ENCODE peak calls at places on chromosomes 11 and 22, in nine cellular contexts. Q is tibial artery; W is sigmoid colon; N is body of pancreas; J is transverse colon; S is IMR-90; L is CD4-positive, alpha-beta memory T cell; R is left lung; Z is GM12878. C is an unnamed sample.

GRCh38 chr22:46537946-46538815 is 761 bp upstream of the CELSR1 start:
- DNase-seq in J (no peak), L (no peak), Q (no peak), R (peak; percentile 82), S (peak; percentile 27), N (no peak), Z (no peak), W (no peak), C (no peak)

GRCh38 chr11:27100534-27100933 is 59.9 kb downstream of the BBOX1 start:
- DNase-seq in S (no peak), J (no peak), W (no peak), N (no peak), R (no peak), L (no peak), Z (no peak), Q (peak; percentile 22), C (no peak)

GRCh38 chr22:29143848-29144785 is 61.6 kb upstream of the EMID1 start:
- DNase-seq in W (peak; percentile 53), Q (no peak), S (no peak), N (no peak), J (no peak), Z (no peak), R (no peak), L (no peak), C (no peak)

GRCh38 chr11:20621679-20622078 is 22.3 kb downstream of the SLC6A5 start:
- DNase-seq in W (no peak), L (no peak), Q (no peak), S (no peak), J (no peak), R (no peak), N (no peak), Z (no peak), C (no peak)

GRCh38 chr11:43555811-43556210 is 124.7 kb upstream of the HSD17B12 start:
- DNase-seq in N (peak; percentile 47), Z (no peak), W (no peak), J (no peak), L (no peak), Q (no peak), S (peak; percentile 37), R (no peak), C (no peak)

GRCh38 chr11:14422814-14423182 is 63.8 kb upstream of the RRAS2 start:
- DNase-seq in S (no peak), W (no peak), N (no peak), J (no peak), R (no peak), Q (no peak), L (no peak), Z (no peak), C (no peak)

GRCh38 chr11:95084509-95084908 is 5.1 kb upstream of the ENDOD1 start:
- DNase-seq in N (no peak), S (peak; percentile 55), W (no peak), Z (no peak), Q (no peak), J (no peak), R (no peak), L (no peak), C (no peak)

GRCh38 chr11:125425601-125426000 is 70.5 kb downstream of the FEZ1 start:
- DNase-seq in Q (peak; percentile 56), S (no peak), R (no peak), L (no peak), W (no peak), N (no peak), Z (no peak), J (no peak), C (no peak)

DNA sequence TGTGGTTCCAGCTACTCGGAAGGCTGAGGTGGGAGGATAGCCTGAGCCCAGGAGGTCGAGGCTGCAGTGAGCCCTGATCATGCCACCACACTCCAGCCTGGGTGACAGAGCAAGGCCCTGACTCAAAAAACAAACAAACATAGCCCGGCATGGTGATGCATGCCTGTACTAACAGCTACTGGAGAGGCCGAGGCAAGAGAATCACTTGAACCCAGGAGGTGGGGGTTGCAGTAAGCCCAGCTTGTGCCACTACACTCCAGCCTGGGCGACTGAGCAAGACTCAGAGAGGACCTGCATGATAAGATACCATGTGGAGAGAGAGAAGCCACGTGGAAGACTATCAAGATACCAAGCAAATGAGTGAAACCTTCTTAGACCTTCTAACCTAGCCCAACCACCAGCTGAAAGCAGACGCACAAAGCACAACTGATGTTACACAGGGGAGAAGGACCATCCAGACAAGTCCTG is 36.1 kb downstream of the AMBRA1 start:
- DNase-seq in Q (no peak), W (no peak), L (no peak), R (no peak), S (peak; percentile 68), N (peak; percentile 19), J (no peak), Z (no peak), C (no peak)
- H3K4me1 ChIP-seq in Q (peaks cover 40% of the 10 kb centered on the region), W (no peaks in the 10 kb centered on the region), L (peaks cover 81% of the 10 kb centered on the region), R (peaks cover 65% of the 10 kb centered on the region), S (peaks cover 24% of the 10 kb centered on the region), N (peaks cover 51% of the 10 kb centered on the region), J (peaks cover 74% of the 10 kb centered on the region), Z (peaks cover 23% of the 10 kb centered on the region), C (peaks cover 71% of the 10 kb centered on the region)

DNA sequence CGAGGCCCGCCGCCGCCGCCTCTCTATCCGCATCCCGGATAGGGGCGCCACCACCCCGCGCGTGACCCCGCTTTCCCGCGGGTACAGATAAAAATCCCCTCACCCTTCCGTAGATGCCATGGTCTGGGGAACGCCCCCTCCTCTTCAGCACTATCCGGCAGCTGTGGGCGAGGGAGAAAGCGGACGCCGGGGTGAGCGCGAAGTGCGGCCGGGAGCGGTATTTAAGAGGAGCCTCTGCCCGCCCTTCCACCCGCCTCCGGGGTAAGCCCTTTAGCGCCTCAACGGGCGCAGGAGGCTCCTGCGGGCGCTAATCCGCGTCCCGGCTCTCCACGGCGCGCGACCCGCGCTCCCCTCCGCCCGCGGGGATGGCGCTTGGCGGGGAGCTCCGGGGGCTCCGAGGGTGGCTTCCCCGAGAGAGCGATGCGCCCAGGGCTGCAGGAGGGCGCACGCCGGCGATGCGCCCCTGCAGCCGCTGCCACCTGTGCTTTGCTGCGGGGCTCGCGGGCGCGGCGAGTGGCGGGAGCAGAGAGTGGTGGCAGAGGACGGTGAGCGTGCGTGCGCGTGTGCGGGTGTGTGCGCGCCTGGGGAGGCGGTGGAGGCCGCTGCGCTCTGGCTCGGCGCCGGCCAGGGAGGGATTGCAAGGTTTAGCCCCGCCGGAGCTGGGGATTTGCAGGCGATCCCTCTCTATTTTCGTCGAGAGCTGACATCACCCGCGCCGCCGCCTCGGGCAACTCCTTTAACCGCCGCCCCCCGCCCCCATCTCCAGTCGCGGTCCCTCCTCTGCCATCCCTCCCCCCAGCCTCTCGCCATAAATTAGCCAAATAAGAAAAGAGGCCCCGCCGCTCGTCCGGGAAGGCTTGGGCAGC is at the start of gene SLC1A2:
- DNase-seq in J (no peak), L (no peak), R (peak; percentile 71), N (no peak), Q (no peak), S (peak; percentile 19), W (no peak), Z (no peak), C (no peak)
- H3K27me3 ChIP-seq in J (peaks cover 100% of the 10 kb centered on the region), L (peaks cover 37% of the 10 kb centered on the region), R (peaks cover 100% of the 10 kb centered on the region), N (no peaks in the 10 kb centered on the region), Q (peaks cover 65% of the 10 kb centered on the region), S (peaks cover 24% of the 10 kb centered on the region), W (peaks cover 17% of the 10 kb centered on the region), Z (peaks cover 24% of the 10 kb centered on the region), C (peaks cover 15% of the 10 kb centered on the region)

GRCh38 chr11:78188012-78188808 is at the start of gene KCTD21:
- DNase-seq in Z (peak; percentile 85), Q (peak; percentile 97), J (peak; percentile 97), W (peak; percentile 98), L (peak; percentile 85), N (peak; percentile 96), S (peak; percentile 96), R (peak; percentile 100), C (peak; percentile 90)

GRCh38 chr11:78189851-78190250 is 1.1 kb downstream of the USP35 start:
- DNase-seq in W (peak; percentile 62), Z (no peak), N (no peak), L (no peak), S (no peak), R (no peak), Q (no peak), J (no peak), C (no peak)

GRCh38 chr11:78190374-78190773 is 1.7 kb downstream of the USP35 start:
- DNase-seq in Q (no peak), W (peak; percentile 48), Z (peak; percentile 19), N (no peak), S (no peak), J (no peak), L (no peak), R (no peak), C (no peak)

GRCh38 chr11:78188809-78189724 is at the start of gene USP35:
- DNase-seq in R (peak; percentile 66), N (no peak), Z (no peak), J (no peak), S (no peak), Q (no peak), L (no peak), W (peak; percentile 62), C (no peak)

DNA sequence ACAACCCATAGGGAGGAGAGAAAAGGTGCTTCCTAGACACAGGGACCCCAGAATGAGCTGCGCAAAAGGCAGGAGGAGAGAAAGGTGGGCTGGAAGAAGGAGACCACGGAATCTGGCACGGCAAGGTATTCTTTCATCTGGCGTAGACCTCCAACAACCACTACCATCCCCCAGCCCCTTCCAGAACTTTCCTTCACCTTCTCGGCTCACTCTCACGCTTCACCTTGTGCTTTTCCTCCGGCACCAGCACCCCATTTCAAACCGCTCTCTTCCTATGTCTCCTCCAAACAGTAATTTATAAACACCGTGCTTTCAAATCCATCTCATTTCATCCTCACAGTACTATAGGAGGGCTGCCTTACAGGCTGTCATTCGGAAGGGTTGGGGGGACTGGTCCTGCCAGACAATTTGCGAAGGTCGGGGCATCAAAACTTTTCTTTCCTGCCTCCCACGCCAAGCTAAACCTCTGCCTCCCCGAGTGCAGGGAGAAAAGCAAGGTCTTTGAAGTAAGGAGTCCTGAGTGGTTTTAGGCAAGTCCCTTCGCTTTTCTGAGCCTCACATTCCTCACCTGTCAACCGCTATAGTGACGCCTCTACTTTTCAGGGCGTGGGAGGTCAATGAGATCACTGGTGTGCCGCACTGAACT is 937 bp downstream of the KCTD21 start:
- DNase-seq in N (no peak), W (peak; percentile 42), Z (no peak), J (no peak), Q (no peak), S (no peak), L (no peak), R (no peak), C (no peak)
- H3K4me1 ChIP-seq in N (peaks cover 44% of the 10 kb centered on the region), W (no peaks in the 10 kb centered on the region), Z (peaks cover 14% of the 10 kb centered on the region), J (peaks cover 37% of the 10 kb centered on the region), Q (peaks cover 53% of the 10 kb centered on the region), S (peaks cover 16% of the 10 kb centered on the region), L (peaks cover 39% of the 10 kb centered on the region), R (peaks cover 50% of the 10 kb centered on the region), C (peaks cover 64% of the 10 kb centered on the region)

GRCh38 chr22:39238124-39238466 is 6.7 kb downstream of the PDGFB start:
- DNase-seq in R (no peak), Q (no peak), W (no peak), S (no peak), L (no peak), J (no peak), Z (no peak), N (no peak), C (no peak)

GRCh38 chr22:39238561-39238960 is 6.2 kb downstream of the PDGFB start:
- DNase-seq in W (no peak), J (no peak), Z (no peak), R (no peak), S (no peak), Q (no peak), L (no peak), N (no peak), C (no peak)

GRCh38 chr22:39237276-39238123 is 7.3 kb downstream of the PDGFB start:
- DNase-seq in J (no peak), W (no peak), R (no peak), S (no peak), L (no peak), N (no peak), Q (no peak), Z (no peak), C (no peak)

GRCh38 chr22:39239561-39240423 is 5.0 kb downstream of the PDGFB start:
- DNase-seq in W (no peak), N (peak; percentile 98), Q (no peak), R (peak; percentile 90), S (no peak), L (no peak), Z (no peak), J (peak; percentile 88), C (no peak)

DNA sequence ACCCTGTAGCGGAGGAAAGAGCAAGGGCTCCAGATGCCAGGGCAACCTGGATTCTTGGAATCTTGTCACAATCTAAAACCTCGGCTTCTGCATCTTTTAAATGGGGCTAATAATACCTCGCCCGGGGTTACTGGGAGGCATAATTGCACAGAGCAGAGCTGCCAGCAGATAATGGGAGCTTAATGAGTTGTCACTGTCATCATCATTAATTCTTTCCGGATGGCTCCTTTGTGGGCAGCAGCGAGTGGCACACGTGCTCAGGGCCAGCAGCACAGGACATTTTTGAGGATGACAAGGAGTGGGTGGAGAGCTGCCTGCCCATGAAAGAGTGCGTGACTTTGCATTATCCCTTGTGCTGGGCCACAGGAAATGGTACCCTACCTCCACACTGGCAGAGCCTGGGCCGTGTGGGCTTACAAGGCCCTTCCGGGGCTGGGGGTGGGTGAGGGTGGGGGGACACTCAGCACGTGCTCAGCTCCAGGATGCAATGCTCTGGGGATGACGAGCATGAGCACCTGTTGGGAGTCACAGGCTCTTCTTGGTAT is 5.7 kb downstream of the PDGFB start:
- DNase-seq in L (no peak), S (no peak), Z (no peak), W (no peak), J (no peak), Q (no peak), R (no peak), N (no peak), C (no peak)
- H3K27me3 ChIP-seq in L (no peaks in the 10 kb centered on the region), S (peaks cover 34% of the 10 kb centered on the region), Z (peaks cover 11% of the 10 kb centered on the region), W (peaks cover 15% of the 10 kb centered on the region), J (peaks cover 79% of the 10 kb centered on the region), Q (peaks cover 59% of the 10 kb centered on the region), R (peaks cover 100% of the 10 kb centered on the region), N (no peaks in the 10 kb centered on the region), C (no peaks in the 10 kb centered on the region)